ENCODE peak calls at places on chromosomes 5 and 9, in ten cellular contexts. M, D, R, H, B, V, U, N, A and Y are unnamed samples.

GRCh38 chr5:142145106-142145900 is 36.7 kb downstream of the NDFIP1 start:
- DNase-seq in M (peak; percentile 83), D (peak; percentile 81), R (peak; percentile 67), H (peak; percentile 82), B (no peak), V (peak; percentile 47), U (no peak), N (peak; percentile 70), A (no peak), Y (no peak)

GRCh38 chr5:158780656-158781237 is 319.0 kb downstream of the EBF1 start:
- DNase-seq in M (no peak), D (no peak), R (no peak), H (no peak), B (no peak), V (no peak), U (no peak), N (no peak), A (no peak), Y (no peak)

GRCh38 chr5:112533315-112533867 is 114.3 kb upstream of the EPB41L4A start:
- DNase-seq in M (no peak), D (no peak), R (peak; percentile 20), H (no peak), B (no peak), V (peak; percentile 32), U (no peak), N (no peak), A (no peak), Y (no peak)

GRCh38 chr5:150448960-150449490 is 514 bp downstream of the RPS14 start:
- DNase-seq in M (no peak), D (peak; percentile 37), R (no peak), H (no peak), B (no peak), V (no peak), U (no peak), N (no peak), A (no peak), Y (no peak)

GRCh38 chr5:87589587-87589986 is 176.9 kb upstream of the CCNH start:
- DNase-seq in M (no peak), D (no peak), R (no peak), H (no peak), B (no peak), V (no peak), U (no peak), N (no peak), A (no peak), Y (no peak)

GRCh38 chr9:125785187-125785840 is 38.1 kb downstream of the PBX3 start:
- DNase-seq in M (peak; percentile 59), D (peak; percentile 51), R (no peak), H (peak; percentile 19), B (no peak), V (no peak), U (no peak), N (no peak), A (no peak), Y (no peak)

GRCh38 chr9:131500377-131500776 is 2.3 kb upstream of the POMT1 start:
- DNase-seq in M (no peak), D (no peak), R (peak; percentile 21), H (no peak), B (no peak), V (peak; percentile 42), U (no peak), N (no peak), A (no peak), Y (no peak)

GRCh38 chr9:112852741-112853505 is 37.8 kb downstream of the SLC46A2 start:
- DNase-seq in M (no peak), D (no peak), R (no peak), H (no peak), B (no peak), V (peak; percentile 50), U (no peak), N (no peak), A (no peak), Y (no peak)

GRCh38 chr9:4050686-4051315 is 249.1 kb downstream of the GLIS3 start:
- DNase-seq in M (no peak), D (no peak), R (no peak), H (no peak), B (no peak), V (no peak), U (no peak), N (no peak), A (no peak), Y (no peak)

GRCh38 chr9:4045556-4045955 is 254.3 kb downstream of the GLIS3 start:
- DNase-seq in M (no peak), D (no peak), R (no peak), H (no peak), B (no peak), V (no peak), U (no peak), N (no peak), A (no peak), Y (no peak)

GRCh38 chr9:4042966-4043365 is 256.9 kb downstream of the GLIS3 start:
- DNase-seq in M (no peak), D (no peak), R (no peak), H (no peak), B (no peak), V (no peak), U (no peak), N (no peak), A (no peak), Y (no peak)

DNA sequence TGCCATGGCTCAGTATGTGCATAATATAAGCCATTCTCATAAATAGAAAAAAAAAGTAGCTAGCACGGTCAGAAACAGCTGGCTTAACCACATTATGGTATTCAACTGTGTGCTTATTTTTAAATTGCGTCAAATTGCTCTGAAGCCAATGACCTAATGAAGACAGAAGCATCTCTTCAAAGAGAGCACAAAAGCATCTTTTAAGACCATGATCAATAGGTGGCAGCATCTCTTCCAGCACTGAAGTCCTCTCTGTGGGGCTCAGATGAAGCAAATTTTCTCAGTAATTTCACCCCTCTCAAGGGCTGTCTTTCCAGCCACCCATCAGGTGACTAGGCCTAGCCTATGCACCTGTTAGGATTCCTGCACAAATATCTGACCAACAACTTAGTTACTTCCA is 251.4 kb downstream of the GLIS3 start:
- DNase-seq in M (peak; percentile 55), D (peak; percentile 60), R (no peak), H (peak; percentile 68), B (no peak), V (no peak), U (no peak), N (no peak), A (no peak), Y (no peak)
- TF ChIP-seq CTCF in M (peak; percentile 59), D (peak; percentile 58), R (no peak), H (peak; percentile 63), B (peak; percentile 43), V (peak; percentile 24), U (peak; percentile 32), N (peak; percentile 42), A (no peak), Y (peak; percentile 41)

GRCh38 chr5:117682416-117682815 is 1107.8 kb upstream of the SEMA6A start:
- DNase-seq in M (no peak), D (no peak), R (no peak), H (no peak), B (no peak), V (no peak), U (no peak), N (no peak), A (no peak), Y (no peak)

GRCh38 chr5:117679046-117679445 is 1104.4 kb upstream of the SEMA6A start:
- DNase-seq in M (no peak), D (no peak), R (no peak), H (no peak), B (no peak), V (no peak), U (no peak), N (no peak), A (no peak), Y (no peak)

GRCh38 chr5:117680421-117680820 is 1105.8 kb upstream of the SEMA6A start:
- DNase-seq in M (no peak), D (no peak), R (no peak), H (peak; percentile 24), B (no peak), V (no peak), U (no peak), N (no peak), A (no peak), Y (no peak)

GRCh38 chr5:117681431-117681830 is 1106.8 kb upstream of the SEMA6A start:
- DNase-seq in M (no peak), D (no peak), R (no peak), H (no peak), B (no peak), V (no peak), U (no peak), N (no peak), A (no peak), Y (no peak)

GRCh38 chr5:117681855-117682254 is 1107.2 kb upstream of the SEMA6A start:
- DNase-seq in M (no peak), D (no peak), R (no peak), H (no peak), B (no peak), V (no peak), U (no peak), N (no peak), A (no peak), Y (no peak)
- TF ChIP-seq CTCF in M (no peak), D (no peak), R (no peak), H (no peak), B (no peak), V (no peak), U (no peak), N (no peak), A (no peak), Y (no peak)

GRCh38 chr5:171610053-171610452 is 175.6 kb upstream of the SMIM23 start:
- DNase-seq in M (no peak), D (no peak), R (no peak), H (no peak), B (no peak), V (no peak), U (no peak), N (no peak), A (no peak), Y (no peak)
- TF ChIP-seq CTCF in M (no peak), D (no peak), R (no peak), H (no peak), B (no peak), V (no peak), U (no peak), N (no peak), A (no peak), Y (no peak)

GRCh38 chr5:152378730-152379129 is 26.3 kb downstream of the NMUR2 start:
- DNase-seq in M (peak; percentile 5), D (no peak), R (no peak), H (no peak), B (no peak), V (peak; percentile 27), U (no peak), N (no peak), A (no peak), Y (no peak)

GRCh38 chr5:152374711-152375275 is 30.3 kb downstream of the NMUR2 start:
- DNase-seq in M (no peak), D (no peak), R (no peak), H (no peak), B (no peak), V (no peak), U (no peak), N (no peak), A (no peak), Y (no peak)

GRCh38 chr5:152380415-152381123 is 24.5 kb downstream of the NMUR2 start:
- DNase-seq in M (no peak), D (no peak), R (no peak), H (no peak), B (no peak), V (no peak), U (no peak), N (no peak), A (no peak), Y (no peak)

GRCh38 chr5:152376871-152377270 is 28.2 kb downstream of the NMUR2 start:
- DNase-seq in M (no peak), D (no peak), R (no peak), H (no peak), B (no peak), V (no peak), U (no peak), N (no peak), A (no peak), Y (no peak)

GRCh38 chr5:152379331-152379730 is 25.7 kb downstream of the NMUR2 start:
- DNase-seq in M (no peak), D (no peak), R (no peak), H (no peak), B (no peak), V (no peak), U (no peak), N (no peak), A (no peak), Y (no peak)
- TF ChIP-seq CTCF in M (no peak), D (no peak), R (no peak), H (no peak), B (peak; percentile 26), V (no peak), U (no peak), N (peak; percentile 7), A (no peak), Y (no peak)